ENCODE peak calls at places on chromosomes 4 and X, in six cellular contexts. One of them, this sample, is unnamed.

GRCh38 chr4:167883271-167883670 is 209.1 kb upstream of the ANXA10 start:
- DNase-seq in astrocyte: peak
- DNase-seq in neural progenitor cell: no peak
- DNase-seq in endothelial cell of umbilical vein: peak
- DNase-seq in keratinocyte: no peak
- DNase-seq in A673: no peak
- DNase-seq in this sample: no peak

GRCh38 chrX:21004835-21005234 is 369.4 kb upstream of the CNKSR2 start:
- DNase-seq in astrocyte: peak
- DNase-seq in neural progenitor cell: no peak
- DNase-seq in endothelial cell of umbilical vein: no peak
- DNase-seq in keratinocyte: no peak
- DNase-seq in A673: no peak
- DNase-seq in this sample: peak

GRCh38 chr4:184416913-184417734 is 57.2 kb downstream of the IRF2 start:
- DNase-seq in astrocyte: no peak
- DNase-seq in neural progenitor cell: no peak
- DNase-seq in endothelial cell of umbilical vein: no peak
- DNase-seq in keratinocyte: no peak
- DNase-seq in A673: no peak
- DNase-seq in this sample: peak

GRCh38 chr4:112083587-112084347 is 61.5 kb upstream of the FAM241A start:
- DNase-seq in astrocyte: no peak
- DNase-seq in neural progenitor cell: no peak
- DNase-seq in endothelial cell of umbilical vein: peak
- DNase-seq in keratinocyte: no peak
- DNase-seq in A673: no peak
- DNase-seq in this sample: peak

GRCh38 chr4:126955292-126956191 is 677.2 kb upstream of the INTU start:
- DNase-seq in astrocyte: no peak
- DNase-seq in neural progenitor cell: no peak
- DNase-seq in endothelial cell of umbilical vein: no peak
- DNase-seq in keratinocyte: no peak
- DNase-seq in A673: no peak
- DNase-seq in this sample: no peak

GRCh38 chr4:139642364-139642763 is 23.3 kb upstream of the MGST2 start:
- DNase-seq in astrocyte: peak
- DNase-seq in neural progenitor cell: no peak
- DNase-seq in endothelial cell of umbilical vein: no peak
- DNase-seq in keratinocyte: no peak
- DNase-seq in A673: no peak
- DNase-seq in this sample: peak

GRCh38 chrX:29471829-29472228 is 743.5 kb upstream of the MAGEB2 start:
- DNase-seq in astrocyte: no peak
- DNase-seq in neural progenitor cell: no peak
- DNase-seq in endothelial cell of umbilical vein: no peak
- DNase-seq in keratinocyte: no peak
- DNase-seq in A673: no peak
- DNase-seq in this sample: no peak

GRCh38 chrX:124232523-124233201 is 99.8 kb upstream of the TEX13D start:
- DNase-seq in astrocyte: peak
- DNase-seq in neural progenitor cell: no peak
- DNase-seq in endothelial cell of umbilical vein: no peak
- DNase-seq in keratinocyte: no peak
- DNase-seq in A673: no peak
- DNase-seq in this sample: no peak

GRCh38 chr4:24889991-24890390 is 22.9 kb downstream of the CCDC149 start:
- DNase-seq in astrocyte: no peak
- DNase-seq in neural progenitor cell: no peak
- DNase-seq in endothelial cell of umbilical vein: no peak
- DNase-seq in keratinocyte: no peak
- DNase-seq in A673: no peak
- DNase-seq in this sample: peak

GRCh38 chrX:44735498-44735897 is 108.3 kb upstream of the DUSP21 start:
- DNase-seq in astrocyte: no peak
- DNase-seq in neural progenitor cell: no peak
- DNase-seq in endothelial cell of umbilical vein: peak
- DNase-seq in keratinocyte: no peak
- DNase-seq in A673: peak
- DNase-seq in this sample: no peak

DNA sequence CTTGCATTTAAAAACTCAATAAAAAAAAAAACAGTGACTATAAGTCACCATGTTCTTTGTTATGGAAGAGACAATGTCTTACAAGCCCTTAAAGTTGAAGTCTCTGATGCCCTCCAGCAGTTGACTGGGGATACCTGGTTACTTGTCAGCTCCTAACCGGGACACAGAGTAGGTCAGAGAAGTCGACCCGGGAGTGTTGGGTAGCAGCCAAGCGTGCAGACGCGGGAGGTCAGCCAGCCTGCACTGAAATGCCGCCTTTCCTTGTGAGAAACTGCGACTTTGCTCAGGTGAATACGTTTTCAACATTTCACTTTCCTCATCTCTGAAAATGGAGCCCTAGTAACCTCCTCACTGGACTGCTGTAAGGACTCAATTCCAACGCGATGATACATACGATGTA is 81.8 kb downstream of the F11 start:
- DNase-seq in astrocyte: no peak
- DNase-seq in neural progenitor cell: peak
- DNase-seq in endothelial cell of umbilical vein: no peak
- DNase-seq in keratinocyte: no peak
- DNase-seq in A673: no peak
- DNase-seq in this sample: no peak
- TF ChIP-seq EZH2 in astrocyte: no peak
- TF ChIP-seq EZH2 in neural progenitor cell: no peak
- TF ChIP-seq EZH2 in endothelial cell of umbilical vein: no peak
- TF ChIP-seq EZH2 in keratinocyte: no peak
- TF ChIP-seq EZH2 in A673: no peak
- TF ChIP-seq EZH2 in this sample: no peak

GRCh38 chrX:105822138-105823091 is at the start of gene NRK:
- DNase-seq in astrocyte: peak
- DNase-seq in neural progenitor cell: peak
- DNase-seq in endothelial cell of umbilical vein: peak
- DNase-seq in keratinocyte: no peak
- DNase-seq in A673: no peak
- DNase-seq in this sample: no peak
- TF ChIP-seq EZH2 in astrocyte: no peak
- TF ChIP-seq EZH2 in neural progenitor cell: peak
- TF ChIP-seq EZH2 in endothelial cell of umbilical vein: no peak
- TF ChIP-seq EZH2 in keratinocyte: no peak
- TF ChIP-seq EZH2 in A673: no peak
- TF ChIP-seq EZH2 in this sample: no peak

GRCh38 chr4:13526658-13527057 is 17.6 kb downstream of the NKX3-2 start:
- DNase-seq in astrocyte: no peak
- DNase-seq in neural progenitor cell: no peak
- DNase-seq in endothelial cell of umbilical vein: no peak
- DNase-seq in keratinocyte: no peak
- DNase-seq in A673: no peak
- DNase-seq in this sample: no peak

GRCh38 chr4:13525606-13526281 is 18.6 kb downstream of the NKX3-2 start:
- DNase-seq in astrocyte: no peak
- DNase-seq in neural progenitor cell: no peak
- DNase-seq in endothelial cell of umbilical vein: no peak
- DNase-seq in keratinocyte: no peak
- DNase-seq in A673: no peak
- DNase-seq in this sample: no peak

GRCh38 chr4:13523591-13524503 is 20.5 kb downstream of the NKX3-2 start:
- DNase-seq in astrocyte: no peak
- DNase-seq in neural progenitor cell: no peak
- DNase-seq in endothelial cell of umbilical vein: no peak
- DNase-seq in keratinocyte: no peak
- DNase-seq in A673: no peak
- DNase-seq in this sample: no peak

GRCh38 chr4:13523105-13523477 is 21.2 kb downstream of the NKX3-2 start:
- DNase-seq in astrocyte: no peak
- DNase-seq in neural progenitor cell: no peak
- DNase-seq in endothelial cell of umbilical vein: no peak
- DNase-seq in keratinocyte: no peak
- DNase-seq in A673: no peak
- DNase-seq in this sample: no peak

DNA sequence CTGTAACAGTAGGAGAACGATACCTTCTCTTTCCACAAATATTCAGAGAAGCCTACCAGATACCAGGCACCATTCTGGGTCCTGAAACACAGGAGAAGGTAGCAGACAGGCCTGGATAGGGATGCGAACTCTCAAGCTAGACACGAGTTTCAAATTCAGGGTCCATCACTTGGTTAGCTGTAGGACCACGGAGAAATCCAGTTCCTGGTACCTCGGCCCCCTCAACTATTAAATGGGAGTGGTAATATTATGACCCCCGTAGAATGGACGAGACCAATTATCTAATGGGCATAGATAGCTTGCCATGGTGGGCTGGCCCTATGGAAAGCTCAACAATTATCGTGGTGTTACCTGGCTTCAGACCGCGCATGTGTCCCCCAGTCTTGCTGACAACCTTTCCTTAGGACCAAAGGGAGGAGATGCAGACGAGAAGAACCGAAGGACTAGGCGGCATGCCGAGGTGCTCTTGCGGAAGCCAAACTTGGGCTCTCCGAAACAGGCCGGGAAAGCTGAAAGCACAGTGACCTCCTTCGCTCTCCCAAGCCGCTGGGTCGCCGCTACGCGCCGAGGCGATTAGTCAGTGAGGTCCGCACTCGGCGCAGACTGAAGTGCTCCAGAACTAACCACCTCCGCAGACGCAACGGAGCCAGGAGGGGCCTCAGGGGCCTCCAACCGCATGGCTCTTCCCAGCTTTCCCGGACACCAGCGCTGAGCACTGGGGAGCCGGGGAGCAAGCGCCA is 19.6 kb downstream of the NKX3-2 start:
- DNase-seq in astrocyte: peak
- DNase-seq in neural progenitor cell: no peak
- DNase-seq in endothelial cell of umbilical vein: no peak
- DNase-seq in keratinocyte: no peak
- DNase-seq in A673: no peak
- DNase-seq in this sample: peak
- TF ChIP-seq EZH2 in astrocyte: peak
- TF ChIP-seq EZH2 in neural progenitor cell: peak
- TF ChIP-seq EZH2 in endothelial cell of umbilical vein: no peak
- TF ChIP-seq EZH2 in keratinocyte: peak
- TF ChIP-seq EZH2 in A673: no peak
- TF ChIP-seq EZH2 in this sample: no peak

DNA sequence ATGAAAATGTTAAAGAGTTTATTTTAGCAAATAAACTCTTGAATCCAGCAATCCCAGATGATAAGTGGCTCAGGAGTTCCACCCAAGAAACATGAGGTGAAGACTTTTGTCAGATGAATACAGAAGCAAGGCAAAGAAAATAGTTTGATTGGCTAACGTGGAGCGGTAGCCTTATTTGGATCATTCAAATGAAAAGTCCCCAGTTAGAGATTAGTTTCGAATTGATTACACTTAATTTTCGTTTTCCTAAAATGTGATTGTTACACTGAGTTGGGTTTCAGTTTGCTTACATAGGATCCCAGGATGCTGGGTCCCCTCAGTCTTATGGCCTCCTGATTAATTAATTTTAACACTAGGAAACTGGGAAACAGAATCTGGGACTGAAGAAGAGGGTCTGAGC is 76.4 kb upstream of the RPA4 start:
- DNase-seq in astrocyte: no peak
- DNase-seq in neural progenitor cell: no peak
- DNase-seq in endothelial cell of umbilical vein: no peak
- DNase-seq in keratinocyte: no peak
- DNase-seq in A673: no peak
- DNase-seq in this sample: no peak
- TF ChIP-seq EZH2 in astrocyte: no peak
- TF ChIP-seq EZH2 in neural progenitor cell: no peak
- TF ChIP-seq EZH2 in endothelial cell of umbilical vein: no peak
- TF ChIP-seq EZH2 in keratinocyte: no peak
- TF ChIP-seq EZH2 in A673: no peak
- TF ChIP-seq EZH2 in this sample: no peak

DNA sequence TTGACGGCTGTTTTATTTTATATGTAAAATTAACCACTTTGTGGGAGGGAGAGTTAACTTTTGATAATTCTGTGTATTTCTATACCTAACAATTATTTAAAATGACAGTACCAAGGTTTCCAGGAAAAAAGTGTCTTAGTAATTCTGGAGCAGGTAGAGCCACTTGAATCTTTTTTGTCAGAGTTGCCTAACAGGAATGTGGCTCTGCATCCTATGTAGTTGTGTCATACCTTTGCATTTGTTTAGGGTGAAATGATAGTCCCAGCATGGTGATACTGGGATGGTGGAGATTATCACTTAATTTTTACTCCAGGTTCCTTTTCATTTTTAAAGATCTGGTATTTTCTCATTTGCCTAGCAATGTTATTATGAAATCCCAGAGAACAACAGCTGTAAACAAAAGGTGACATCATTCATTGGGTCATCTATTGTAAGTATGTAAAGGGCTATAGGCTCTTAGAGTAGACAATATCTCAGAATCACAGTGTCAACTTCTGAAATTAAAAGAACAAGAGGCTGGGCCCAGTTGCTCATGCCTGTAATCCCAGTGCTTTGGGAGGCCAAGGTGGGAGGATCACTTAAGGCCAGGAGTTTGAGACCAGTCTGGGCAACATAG is 9.6 kb downstream of the SGMS2 start:
- DNase-seq in astrocyte: no peak
- DNase-seq in neural progenitor cell: no peak
- DNase-seq in endothelial cell of umbilical vein: no peak
- DNase-seq in keratinocyte: no peak
- DNase-seq in A673: no peak
- DNase-seq in this sample: peak
- TF ChIP-seq EZH2 in astrocyte: no peak
- TF ChIP-seq EZH2 in neural progenitor cell: no peak
- TF ChIP-seq EZH2 in endothelial cell of umbilical vein: no peak
- TF ChIP-seq EZH2 in keratinocyte: no peak
- TF ChIP-seq EZH2 in A673: no peak
- TF ChIP-seq EZH2 in this sample: no peak

GRCh38 chr4:54229631-54230478 is 762 bp downstream of the PDGFRA start:
- DNase-seq in astrocyte: peak
- DNase-seq in neural progenitor cell: peak
- DNase-seq in endothelial cell of umbilical vein: no peak
- DNase-seq in keratinocyte: no peak
- DNase-seq in A673: no peak
- DNase-seq in this sample: peak

GRCh38 chr4:54227261-54228063 is 1.6 kb upstream of the PDGFRA start:
- DNase-seq in astrocyte: peak
- DNase-seq in neural progenitor cell: peak
- DNase-seq in endothelial cell of umbilical vein: peak
- DNase-seq in keratinocyte: no peak
- DNase-seq in A673: peak
- DNase-seq in this sample: peak

GRCh38 chr4:54228563-54229501 is at the start of gene PDGFRA:
- DNase-seq in astrocyte: peak
- DNase-seq in neural progenitor cell: peak
- DNase-seq in endothelial cell of umbilical vein: no peak
- DNase-seq in keratinocyte: no peak
- DNase-seq in A673: no peak
- DNase-seq in this sample: peak

GRCh38 chr4:54226399-54227260 is 2.5 kb upstream of the PDGFRA start:
- DNase-seq in astrocyte: peak
- DNase-seq in neural progenitor cell: peak
- DNase-seq in endothelial cell of umbilical vein: no peak
- DNase-seq in keratinocyte: no peak
- DNase-seq in A673: no peak
- DNase-seq in this sample: peak

DNA sequence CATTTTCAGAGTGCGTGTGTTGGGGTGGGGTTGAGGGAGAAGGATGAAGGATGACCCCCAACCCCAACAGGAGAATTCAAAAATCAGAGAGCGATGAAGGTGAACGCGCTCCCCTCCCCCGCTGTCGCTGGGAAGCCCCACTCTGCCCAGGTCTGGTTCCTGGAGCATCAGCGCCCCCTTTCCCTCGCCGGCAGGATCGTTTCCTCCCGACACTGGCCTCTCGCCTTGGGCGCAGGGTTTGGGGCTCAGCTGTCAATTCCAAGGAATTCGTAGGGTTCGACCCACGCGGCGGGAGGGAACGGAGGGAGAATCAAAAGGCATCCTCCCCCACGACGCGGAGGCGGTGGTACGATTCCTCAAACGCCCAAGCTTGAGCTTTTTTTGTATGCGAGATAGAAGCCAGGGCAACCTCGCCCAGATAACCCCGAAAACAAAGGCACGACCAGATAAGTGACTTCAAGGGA is 997 bp upstream of the PDGFRA start:
- DNase-seq in astrocyte: peak
- DNase-seq in neural progenitor cell: peak
- DNase-seq in endothelial cell of umbilical vein: no peak
- DNase-seq in keratinocyte: no peak
- DNase-seq in A673: peak
- DNase-seq in this sample: peak
- TF ChIP-seq EZH2 in astrocyte: no peak
- TF ChIP-seq EZH2 in neural progenitor cell: no peak
- TF ChIP-seq EZH2 in endothelial cell of umbilical vein: no peak
- TF ChIP-seq EZH2 in keratinocyte: peak
- TF ChIP-seq EZH2 in A673: no peak
- TF ChIP-seq EZH2 in this sample: no peak